ENCODE peak calls at places on chromosomes 3 and 15, in six cellular contexts. One of them, this sample, is unnamed.

GRCh38 chr15:88658972-88659931 is 20.4 kb downstream of the ISG20 start:
- DNase-seq in AG04450: no peak
- DNase-seq in lung: peak
- DNase-seq in HCT116: peak
- DNase-seq in GM20000: no peak
- DNase-seq in natural killer cell: no peak
- DNase-seq in this sample: no peak

GRCh38 chr15:39406485-39406884 is 174.4 kb upstream of the THBS1 start:
- DNase-seq in AG04450: no peak
- DNase-seq in lung: no peak
- DNase-seq in HCT116: no peak
- DNase-seq in GM20000: no peak
- DNase-seq in natural killer cell: no peak
- DNase-seq in this sample: no peak

GRCh38 chr15:88331291-88331690 is 74.8 kb upstream of the NTRK3 start:
- DNase-seq in AG04450: no peak
- DNase-seq in lung: no peak
- DNase-seq in HCT116: peak
- DNase-seq in GM20000: peak
- DNase-seq in natural killer cell: no peak
- DNase-seq in this sample: no peak

GRCh38 chr15:68487087-68487843 is 55.3 kb upstream of the ITGA11 start:
- DNase-seq in AG04450: no peak
- DNase-seq in lung: no peak
- DNase-seq in HCT116: no peak
- DNase-seq in GM20000: no peak
- DNase-seq in natural killer cell: no peak
- DNase-seq in this sample: no peak

GRCh38 chr3:123637131-123637530 is 52.3 kb upstream of the HACD2 start:
- DNase-seq in AG04450: no peak
- DNase-seq in lung: no peak
- DNase-seq in HCT116: no peak
- DNase-seq in GM20000: no peak
- DNase-seq in natural killer cell: no peak
- DNase-seq in this sample: no peak

GRCh38 chr15:71565006-71565405 is 245.3 kb upstream of the NR2E3 start:
- DNase-seq in AG04450: no peak
- DNase-seq in lung: no peak
- DNase-seq in HCT116: no peak
- DNase-seq in GM20000: no peak
- DNase-seq in natural killer cell: no peak
- DNase-seq in this sample: no peak

GRCh38 chr3:177830411-177830849 is 633.1 kb upstream of the TBL1XR1 start:
- DNase-seq in AG04450: no peak
- DNase-seq in lung: peak
- DNase-seq in HCT116: no peak
- DNase-seq in GM20000: no peak
- DNase-seq in natural killer cell: no peak
- DNase-seq in this sample: no peak

GRCh38 chr15:41838400-41838897 is at the start of gene PLA2G4B:
- DNase-seq in AG04450: no peak
- DNase-seq in lung: peak
- DNase-seq in HCT116: no peak
- DNase-seq in GM20000: no peak
- DNase-seq in natural killer cell: no peak
- DNase-seq in this sample: no peak

GRCh38 chr15:63402498-63403253 is 21.0 kb upstream of the CA12 start:
- DNase-seq in AG04450: no peak
- DNase-seq in lung: no peak
- DNase-seq in HCT116: no peak
- DNase-seq in GM20000: peak
- DNase-seq in natural killer cell: no peak
- DNase-seq in this sample: no peak

GRCh38 chr3:105686324-105686897 is 182.4 kb downstream of the CBLB start:
- DNase-seq in AG04450: peak
- DNase-seq in lung: no peak
- DNase-seq in HCT116: peak
- DNase-seq in GM20000: peak
- DNase-seq in natural killer cell: no peak
- DNase-seq in this sample: no peak

GRCh38 chr3:113867506-113867905 is 28.9 kb downstream of the GRAMD1C start:
- DNase-seq in AG04450: peak
- DNase-seq in lung: no peak
- DNase-seq in HCT116: peak
- DNase-seq in GM20000: no peak
- DNase-seq in natural killer cell: no peak
- DNase-seq in this sample: no peak

GRCh38 chr3:62587169-62587568 is 213.8 kb upstream of the FEZF2 start:
- DNase-seq in AG04450: no peak
- DNase-seq in lung: no peak
- DNase-seq in HCT116: no peak
- DNase-seq in GM20000: no peak
- DNase-seq in natural killer cell: no peak
- DNase-seq in this sample: no peak
- TF ChIP-seq CTCF in AG04450: no peak
- TF ChIP-seq CTCF in lung: no peak
- TF ChIP-seq CTCF in HCT116: no peak
- TF ChIP-seq CTCF in GM20000: no peak
- TF ChIP-seq CTCF in natural killer cell: no peak
- TF ChIP-seq CTCF in this sample: no peak

DNA sequence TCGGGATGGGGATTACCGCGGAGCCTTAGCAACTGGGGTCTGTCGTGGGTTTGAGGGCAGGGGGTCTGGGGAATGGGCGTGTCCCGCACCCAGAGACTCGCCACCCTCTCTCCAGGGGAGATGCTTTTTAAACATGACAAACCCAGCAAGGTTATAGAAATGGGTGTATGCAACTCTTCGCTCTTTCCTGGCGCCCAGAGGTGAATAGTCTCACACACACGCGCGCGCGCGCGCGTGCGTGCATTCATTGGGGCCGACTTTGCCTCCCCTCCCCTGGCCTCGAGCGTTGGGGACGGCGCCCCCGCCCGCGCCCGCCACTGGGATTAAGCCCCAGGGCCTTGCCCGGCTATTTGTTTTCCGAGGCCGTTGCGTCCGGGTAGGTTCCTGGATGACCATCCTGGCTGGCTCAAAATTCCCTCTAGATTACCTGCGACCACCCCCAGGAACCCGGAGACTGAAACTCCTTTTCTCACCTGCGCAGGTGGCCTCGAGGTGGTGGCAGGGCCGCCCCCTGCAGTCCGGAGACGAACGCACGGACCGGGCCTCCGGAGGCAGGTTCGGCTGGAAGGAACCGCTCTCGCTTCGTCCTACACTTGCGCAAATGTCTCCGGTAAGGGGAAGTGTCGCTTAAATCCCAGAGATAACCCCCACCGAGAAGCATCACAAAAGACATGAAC is 777 bp downstream of the GPR160 start:
- DNase-seq in AG04450: no peak
- DNase-seq in lung: peak
- DNase-seq in HCT116: no peak
- DNase-seq in GM20000: peak
- DNase-seq in natural killer cell: no peak
- DNase-seq in this sample: peak
- TF ChIP-seq CTCF in AG04450: no peak
- TF ChIP-seq CTCF in lung: no peak
- TF ChIP-seq CTCF in HCT116: peak
- TF ChIP-seq CTCF in GM20000: peak
- TF ChIP-seq CTCF in natural killer cell: no peak
- TF ChIP-seq CTCF in this sample: no peak

DNA sequence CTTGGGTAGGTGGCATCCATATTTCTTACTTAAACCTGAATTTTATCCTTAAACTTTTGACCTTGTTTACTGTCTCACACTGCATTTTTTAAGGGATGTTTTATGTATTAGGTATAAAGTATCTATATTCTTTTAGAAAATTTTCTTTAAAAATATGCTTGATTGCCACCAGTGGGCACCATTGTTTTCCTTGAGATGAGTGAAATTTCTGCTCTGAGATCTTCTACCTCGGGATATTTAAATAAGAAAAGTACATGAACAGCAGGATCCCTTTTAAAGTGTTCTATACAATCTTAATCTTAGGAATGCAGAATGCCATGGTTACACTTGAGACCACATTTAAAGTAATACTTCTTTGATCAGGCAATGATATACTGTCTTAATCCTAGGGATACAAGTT is 108.7 kb downstream of the SLMAP start:
- DNase-seq in AG04450: no peak
- DNase-seq in lung: no peak
- DNase-seq in HCT116: no peak
- DNase-seq in GM20000: no peak
- DNase-seq in natural killer cell: no peak
- DNase-seq in this sample: no peak
- TF ChIP-seq CTCF in AG04450: peak
- TF ChIP-seq CTCF in lung: no peak
- TF ChIP-seq CTCF in HCT116: no peak
- TF ChIP-seq CTCF in GM20000: no peak
- TF ChIP-seq CTCF in natural killer cell: no peak
- TF ChIP-seq CTCF in this sample: no peak

GRCh38 chr3:100590114-100590839 is 19.1 kb upstream of the ADGRG7 start:
- DNase-seq in AG04450: peak
- DNase-seq in lung: peak
- DNase-seq in HCT116: peak
- DNase-seq in GM20000: peak
- DNase-seq in natural killer cell: no peak
- DNase-seq in this sample: no peak

GRCh38 chr3:100588251-100588650 is 21.1 kb upstream of the ADGRG7 start:
- DNase-seq in AG04450: no peak
- DNase-seq in lung: no peak
- DNase-seq in HCT116: no peak
- DNase-seq in GM20000: no peak
- DNase-seq in natural killer cell: no peak
- DNase-seq in this sample: no peak

GRCh38 chr3:100591411-100591810 is 18.0 kb upstream of the ADGRG7 start:
- DNase-seq in AG04450: no peak
- DNase-seq in lung: no peak
- DNase-seq in HCT116: no peak
- DNase-seq in GM20000: no peak
- DNase-seq in natural killer cell: no peak
- DNase-seq in this sample: no peak

GRCh38 chr3:100586832-100587231 is 22.6 kb upstream of the ADGRG7 start:
- DNase-seq in AG04450: no peak
- DNase-seq in lung: no peak
- DNase-seq in HCT116: no peak
- DNase-seq in GM20000: no peak
- DNase-seq in natural killer cell: no peak
- DNase-seq in this sample: no peak

DNA sequence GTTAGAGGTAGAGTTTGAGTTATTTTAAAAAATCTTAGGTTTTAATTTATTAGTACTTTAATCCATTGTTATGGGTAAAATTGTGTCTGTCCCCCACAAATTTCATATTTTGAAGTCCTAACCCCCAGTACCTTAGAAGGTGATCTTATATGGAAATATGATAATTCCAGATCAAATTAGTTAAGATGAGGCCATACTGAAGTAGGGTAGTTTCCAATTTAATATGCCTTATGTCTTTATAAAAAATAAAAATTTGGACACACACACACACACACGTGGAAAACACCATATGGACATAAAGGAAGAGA is 18.6 kb upstream of the ADGRG7 start:
- DNase-seq in AG04450: no peak
- DNase-seq in lung: no peak
- DNase-seq in HCT116: no peak
- DNase-seq in GM20000: no peak
- DNase-seq in natural killer cell: no peak
- DNase-seq in this sample: no peak
- TF ChIP-seq CTCF in AG04450: no peak
- TF ChIP-seq CTCF in lung: no peak
- TF ChIP-seq CTCF in HCT116: no peak
- TF ChIP-seq CTCF in GM20000: no peak
- TF ChIP-seq CTCF in natural killer cell: peak
- TF ChIP-seq CTCF in this sample: no peak

DNA sequence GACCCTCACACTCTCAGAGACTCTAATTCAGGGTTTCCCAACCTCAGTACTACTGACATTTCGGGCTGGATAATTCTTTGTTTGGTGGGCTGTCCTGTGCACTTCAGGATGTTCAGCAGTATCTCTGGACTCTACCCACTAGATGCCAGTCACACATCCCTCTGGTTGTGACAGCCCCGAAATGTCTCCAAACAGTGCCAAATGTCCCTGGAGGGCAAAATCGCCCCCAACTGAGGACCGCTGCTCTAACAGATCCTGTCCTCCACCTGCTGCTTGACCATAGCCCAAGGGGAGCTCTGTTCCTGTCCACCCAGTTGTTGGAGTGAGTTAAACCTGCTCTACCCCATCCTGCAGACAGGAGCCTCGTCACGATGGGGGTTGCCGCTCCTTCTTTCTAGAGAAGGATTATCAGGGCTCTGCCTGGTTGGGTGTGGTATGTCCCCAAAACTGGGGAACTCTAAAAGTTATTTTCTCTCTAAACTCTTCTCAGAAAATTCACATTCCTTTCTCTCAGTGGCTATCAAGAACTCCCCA is 85.6 kb upstream of the PSMD6 start:
- DNase-seq in AG04450: no peak
- DNase-seq in lung: no peak
- DNase-seq in HCT116: no peak
- DNase-seq in GM20000: no peak
- DNase-seq in natural killer cell: no peak
- DNase-seq in this sample: no peak
- TF ChIP-seq CTCF in AG04450: no peak
- TF ChIP-seq CTCF in lung: no peak
- TF ChIP-seq CTCF in HCT116: no peak
- TF ChIP-seq CTCF in GM20000: no peak
- TF ChIP-seq CTCF in natural killer cell: no peak
- TF ChIP-seq CTCF in this sample: no peak

This sample was measured in activated B cell treated with CpG ODN at 0.5 μM for 24 hours.